ENCODE peak calls at places on chromosomes 3 and 15, in seven cellular contexts. E is fibroblast of pulmonary artery, R is left ventricle myocardium inferior, N is adrenal gland, L is AG10803, P is coronary artery, F is mucosa of descending colon. T is an unnamed sample.

GRCh38 chr15:93829115-93829849 is 402.1 kb upstream of the MCTP2 start:
- DNase-seq in E (peak), R (no peak), N (peak), L (peak), P (no peak), F (no peak), T (peak)

GRCh38 chr15:71440479-71441071 is 325.3 kb downstream of the THSD4 start:
- DNase-seq in E (peak), R (no peak), N (no peak), L (peak), P (no peak), F (peak), T (peak)

GRCh38 chr3:42668403-42668740 is 14.9 kb downstream of the ZBTB47 start:
- DNase-seq in E (no peak), R (no peak), N (no peak), L (no peak), P (no peak), F (no peak), T (no peak)

GRCh38 chr3:30538787-30539186 is 67.6 kb upstream of the TGFBR2 start:
- DNase-seq in E (peak), R (no peak), N (no peak), L (peak), P (no peak), F (no peak), T (peak)

GRCh38 chr3:153463895-153464294 is 301.9 kb downstream of the RAP2B start:
- DNase-seq in E (no peak), R (no peak), N (no peak), L (no peak), P (no peak), F (no peak), T (no peak)

GRCh38 chr3:128492353-128493220 is at the start of gene GATA2:
- DNase-seq in E (no peak), R (no peak), N (no peak), L (no peak), P (peak), F (no peak), T (peak)

GRCh38 chr15:22881739-22882440 is 43.4 kb downstream of the NIPA2 start:
- DNase-seq in E (no peak), R (no peak), N (no peak), L (no peak), P (no peak), F (no peak), T (no peak)

GRCh38 chr3:41000471-41000870 is 198.8 kb upstream of the CTNNB1 start:
- DNase-seq in E (peak), R (no peak), N (no peak), L (peak), P (peak), F (no peak), T (no peak)

GRCh38 chr3:13891492-13892073 is 11.7 kb upstream of the WNT7A start:
- DNase-seq in E (no peak), R (no peak), N (no peak), L (no peak), P (no peak), F (no peak), T (no peak)

GRCh38 chr15:64004582-64004981 is 41.7 kb downstream of the DAPK2 start:
- DNase-seq in E (no peak), R (no peak), N (peak), L (no peak), P (no peak), F (peak), T (no peak)

GRCh38 chr3:100891827-100892226 is 101.4 kb downstream of the ABI3BP start:
- DNase-seq in E (no peak), R (no peak), N (no peak), L (no peak), P (no peak), F (no peak), T (peak)

GRCh38 chr3:125085166-125085565 is 29.4 kb upstream of the HEG1 start:
- DNase-seq in E (no peak), R (no peak), N (no peak), L (no peak), P (no peak), F (no peak), T (no peak)

GRCh38 chr3:126959921-126960603 is 22.9 kb upstream of the PLXNA1 start:
- DNase-seq in E (peak), R (peak), N (no peak), L (peak), P (no peak), F (no peak), T (peak)

GRCh38 chr3:150022406-150023238 is 51.9 kb upstream of the PFN2 start:
- DNase-seq in E (peak), R (no peak), N (no peak), L (peak), P (no peak), F (peak), T (peak)

GRCh38 chr15:20349774-20350498 is 191.7 kb downstream of the GOLGA6L6 start:
- DNase-seq in E (no peak), R (no peak), N (peak), L (no peak), P (peak), F (no peak), T (no peak)

GRCh38 chr3:108818404-108818803 is 4.2 kb upstream of the TRAT1 start:
- DNase-seq in E (peak), R (no peak), N (no peak), L (no peak), P (no peak), F (peak), T (no peak)

GRCh38 chr3:52291508-52292181 is 4.0 kb downstream of the GLYCTK start:
- DNase-seq in E (no peak), R (no peak), N (peak), L (no peak), P (no peak), F (peak), T (no peak)

GRCh38 chr3:10753964-10754363 is 62.1 kb upstream of the SLC6A11 start:
- DNase-seq in E (peak), R (peak), N (peak), L (peak), P (peak), F (peak), T (peak)

GRCh38 chr15:43370975-43371974 is at the start of the genes TUBGCP4 and ZSCAN29:
- DNase-seq in E (peak), R (peak), N (peak), L (peak), P (peak), F (peak), T (peak)

GRCh38 chr15:39934415-39935044 is 615 bp downstream of the EIF2AK4 start:
- DNase-seq in E (peak), R (no peak), N (no peak), L (peak), P (no peak), F (peak), T (peak)

GRCh38 chr15:33963831-33964664 is 4.2 kb upstream of the CHRM5 start:
- DNase-seq in E (peak), R (no peak), N (no peak), L (peak), P (no peak), F (peak), T (peak)

GRCh38 chr3:143274291-143274690 is 154.7 kb downstream of the CHST2 start:
- DNase-seq in E (no peak), R (no peak), N (no peak), L (no peak), P (no peak), F (no peak), T (no peak)

GRCh38 chr3:66153471-66153870 is 67.3 kb upstream of the SLC25A26 start:
- DNase-seq in E (peak), R (no peak), N (no peak), L (peak), P (no peak), F (no peak), T (no peak)

GRCh38 chr3:138219255-138219654 is 32.2 kb downstream of the ARMC8 start:
- DNase-seq in E (peak), R (no peak), N (no peak), L (no peak), P (no peak), F (no peak), T (no peak)

GRCh38 chr15:75164625-75165024 is 37.1 kb upstream of the C15orf39 start:
- DNase-seq in E (no peak), R (no peak), N (no peak), L (no peak), P (no peak), F (no peak), T (no peak)

GRCh38 chr3:126835472-126836219 is 131.6 kb downstream of the CHCHD6 start:
- DNase-seq in E (peak), R (no peak), N (no peak), L (peak), P (no peak), F (no peak), T (peak)

GRCh38 chr15:49962044-49962602 is 156.9 kb downstream of the ATP8B4 start:
- DNase-seq in E (peak), R (no peak), N (no peak), L (peak), P (no peak), F (no peak), T (peak)

GRCh38 chr15:29838352-29839010 is 16.2 kb upstream of the TJP1 start:
- DNase-seq in E (no peak), R (no peak), N (no peak), L (no peak), P (no peak), F (no peak), T (no peak)

GRCh38 chr3:137110392-137110996 is 152.7 kb downstream of the IL20RB start:
- DNase-seq in E (peak), R (no peak), N (no peak), L (peak), P (no peak), F (peak), T (peak)

GRCh38 chr3:58576716-58577115 is 475 bp downstream of the FAM107A start:
- DNase-seq in E (no peak), R (no peak), N (no peak), L (no peak), P (no peak), F (no peak), T (no peak)

GRCh38 chr3:58574682-58575081 is 2.5 kb downstream of the FAM107A start:
- DNase-seq in E (no peak), R (no peak), N (no peak), L (no peak), P (no peak), F (no peak), T (no peak)

GRCh38 chr3:58577269-58577821 is at the start of gene FAM107A:
- DNase-seq in E (peak), R (peak), N (peak), L (peak), P (no peak), F (no peak), T (peak)

GRCh38 chr3:58573638-58574037 is 3.6 kb downstream of the FAM107A start:
- DNase-seq in E (peak), R (no peak), N (no peak), L (peak), P (no peak), F (peak), T (no peak)

GRCh38 chr3:58575986-58576652 is 1.1 kb downstream of the FAM107A start:
- DNase-seq in E (peak), R (no peak), N (peak), L (no peak), P (no peak), F (no peak), T (no peak)
- H3K4me3 ChIP-seq in E (no peak), R (peak), N (no peak), L (no peak), P (peak), F (no peak), T (no peak)

DNA sequence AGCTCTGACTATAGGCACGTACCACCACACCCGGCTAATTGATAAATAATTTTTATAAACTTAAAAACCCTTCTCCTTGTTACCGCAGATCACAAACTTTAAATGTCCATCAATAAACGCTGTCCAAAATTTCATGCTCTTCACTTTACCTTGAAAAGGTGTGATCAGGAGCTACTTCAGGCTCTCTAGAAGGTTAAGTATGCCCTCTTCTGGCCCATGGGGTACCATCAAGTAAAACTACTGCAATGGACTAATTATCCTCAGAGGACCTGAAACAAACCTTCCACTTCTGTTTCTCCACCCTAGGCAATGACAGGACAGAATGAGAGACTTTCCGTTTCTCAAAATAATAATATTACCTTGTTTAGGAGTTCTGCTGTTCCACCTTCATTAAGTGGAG is 9.2 kb downstream of the LZTFL1 start:
- DNase-seq in E (peak), R (no peak), N (no peak), L (peak), P (no peak), F (peak), T (peak)
- TF ChIP-seq CTCF in E (peak), R (peak), N (no peak), L (peak), P (no peak), F (no peak), T (peak)

DNA sequence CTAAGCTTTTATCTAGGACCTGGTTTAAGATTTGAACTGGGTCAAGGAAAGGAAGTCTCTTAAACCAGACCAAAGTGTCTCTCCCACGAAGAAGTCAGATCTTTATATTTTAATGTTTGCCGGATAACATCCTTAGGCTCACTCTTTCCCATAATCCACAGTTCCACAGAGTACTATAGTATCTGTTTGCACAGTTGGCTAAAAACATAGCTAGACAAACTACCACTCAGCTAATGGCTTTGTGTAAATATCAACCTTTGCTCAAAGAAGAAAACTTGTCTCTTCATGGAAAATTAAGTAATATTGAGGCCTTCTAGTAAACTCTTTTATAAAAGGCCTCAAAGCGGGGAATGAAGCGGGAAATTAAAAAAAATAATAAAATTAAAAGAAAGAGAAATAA is 13.5 kb upstream of the SLC9C1 start:
- DNase-seq in E (no peak), R (no peak), N (no peak), L (no peak), P (no peak), F (no peak), T (no peak)
- H3K4me3 ChIP-seq in E (no peak), R (no peak), N (no peak), L (no peak), P (no peak), F (no peak), T (no peak)

GRCh38 chr3:71414189-71414924 is 169.2 kb downstream of the FOXP1 start:
- DNase-seq in E (no peak), R (no peak), N (no peak), L (no peak), P (no peak), F (no peak), T (no peak)

GRCh38 chr3:71419369-71419768 is 164.2 kb downstream of the FOXP1 start:
- DNase-seq in E (no peak), R (no peak), N (no peak), L (no peak), P (no peak), F (no peak), T (no peak)

GRCh38 chr3:71415708-71416108 is 167.8 kb downstream of the FOXP1 start:
- DNase-seq in E (no peak), R (no peak), N (no peak), L (no peak), P (no peak), F (no peak), T (no peak)

GRCh38 chr3:71413572-71413971 is 170.0 kb downstream of the FOXP1 start:
- DNase-seq in E (peak), R (no peak), N (no peak), L (no peak), P (no peak), F (no peak), T (no peak)

GRCh38 chr3:71416868-71417267 is 166.7 kb downstream of the FOXP1 start:
- DNase-seq in E (no peak), R (no peak), N (no peak), L (no peak), P (no peak), F (no peak), T (no peak)
- TF ChIP-seq CTCF in E (peak), R (no peak), N (no peak), L (peak), P (no peak), F (no peak), T (peak)

DNA sequence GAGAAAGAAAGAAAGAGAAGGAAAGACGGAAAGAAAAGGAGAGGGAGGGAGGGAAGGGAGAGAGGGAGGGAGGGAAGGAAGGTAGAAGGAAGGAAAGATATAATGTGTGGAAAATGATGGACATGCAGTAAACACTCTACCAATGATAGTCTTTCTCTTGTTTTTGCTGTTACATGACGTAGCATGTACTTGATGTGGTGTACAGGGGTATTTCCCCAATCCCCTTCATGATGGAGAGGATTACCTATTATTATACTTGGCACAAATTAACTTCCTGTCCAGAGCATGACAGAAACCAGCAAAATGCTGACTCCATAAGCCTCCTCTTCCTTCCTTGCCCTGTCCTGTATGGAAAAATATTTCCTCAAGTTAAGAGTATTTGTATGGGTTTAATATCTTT is 124.4 kb downstream of the B3GALNT1 start:
- DNase-seq in E (no peak), R (no peak), N (no peak), L (no peak), P (no peak), F (no peak), T (no peak)
- H3K4me3 ChIP-seq in E (no peak), R (no peak), N (no peak), L (no peak), P (no peak), F (no peak), T (no peak)

GRCh38 chr3:69385723-69386483 is at the start of gene FRMD4B:
- DNase-seq in E (peak), R (peak), N (peak), L (peak), P (peak), F (peak), T (no peak)
- TF ChIP-seq CTCF in E (peak), R (peak), N (no peak), L (no peak), P (no peak), F (no peak), T (peak)

DNA sequence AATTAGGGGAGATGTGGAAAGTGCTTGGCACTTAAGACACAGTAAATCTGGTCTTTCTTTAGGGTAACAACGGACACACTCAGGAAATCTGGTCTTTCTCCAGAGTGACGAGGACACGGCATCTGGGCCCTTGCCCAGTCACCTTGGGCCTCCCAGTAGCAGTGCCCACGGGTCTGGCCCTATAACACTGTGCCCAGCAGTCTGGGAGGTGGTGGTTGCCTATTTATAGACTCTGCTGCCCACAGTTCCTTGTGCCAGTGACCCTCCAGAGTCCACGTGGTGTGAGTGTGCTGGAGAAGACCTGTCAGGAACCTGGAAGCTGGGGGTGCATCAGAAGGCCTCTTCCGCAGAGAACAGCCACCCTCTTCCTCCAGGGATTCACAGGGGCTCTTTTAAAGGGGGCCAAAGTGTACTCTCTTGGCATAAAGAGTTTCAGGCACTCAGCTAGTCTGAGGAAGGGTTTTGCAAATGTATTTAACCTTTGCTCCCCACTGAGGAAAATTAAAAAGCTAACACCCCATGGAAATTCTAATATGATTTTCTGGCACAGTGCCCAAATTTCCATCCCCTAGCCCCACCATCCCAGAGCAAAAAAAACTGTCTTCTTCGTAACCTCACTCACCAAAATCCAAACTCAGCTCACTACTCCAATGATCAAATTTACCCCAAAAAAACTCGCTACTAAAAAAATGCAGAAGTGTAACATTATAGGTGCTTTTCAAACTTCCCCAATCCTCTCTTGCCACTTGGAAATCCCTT is 15.4 kb downstream of the WNT5A start:
- DNase-seq in E (no peak), R (peak), N (no peak), L (no peak), P (no peak), F (no peak), T (no peak)
- H3K4me3 ChIP-seq in E (no peak), R (no peak), N (no peak), L (no peak), P (no peak), F (no peak), T (no peak)

T was measured in fibroblast of villous mesenchyme.